ENCODE peak calls at places on chromosomes 4 and X, in five cellular contexts. R, J, V, U and C are unnamed samples.
A peak's percentile ranks its signal among the peaks of the same experiment; 100 is the strongest.

GRCh38 chr4:3716034-3716875 is 49.9 kb upstream of the ADRA2C start:
- DNase-seq in R (no peak), U (no peak), V (no peak), J (no peak), C (no peak)

GRCh38 chr4:41318839-41319530 is 62.3 kb downstream of the UCHL1 start:
- DNase-seq in J (no peak), V (no peak), R (no peak), U (peak; percentile 28), C (no peak)

GRCh38 chr4:52718123-52718522 is 33.1 kb downstream of the ERVMER34-1 start:
- DNase-seq in R (no peak), U (no peak), V (no peak), J (no peak), C (no peak)

GRCh38 chr4:164204434-164204833 is 549.5 kb upstream of the SMIM31 start:
- DNase-seq in U (no peak), J (no peak), R (peak; percentile 69), V (no peak), C (no peak)

GRCh38 chr4:82524570-82525152 is 37.1 kb downstream of the TMEM150C start:
- DNase-seq in V (no peak), U (no peak), R (no peak), J (no peak), C (no peak)

GRCh38 chrX:15674514-15674898 is 9.9 kb upstream of the CLTRN start:
- DNase-seq in J (peak; percentile 66), V (peak; percentile 83), R (peak; percentile 84), U (peak; percentile 80), C (peak; percentile 86)

GRCh38 chr4:42482516-42483327 is 85.4 kb downstream of the SHISA3 start:
- DNase-seq in J (no peak), R (no peak), V (no peak), U (no peak), C (no peak)

GRCh38 chrX:71067727-71068051 is 445 bp downstream of the SNX12 start:
- DNase-seq in J (no peak), V (no peak), U (no peak), R (peak; percentile 15), C (no peak)

GRCh38 chr4:140252144-140252741 is 98.3 kb upstream of the MAML3 start:
- DNase-seq in R (peak; percentile 50), J (no peak), U (no peak), V (no peak), C (peak; percentile 73)

GRCh38 chrX:24838624-24839023 is 144.9 kb downstream of the POLA1 start:
- DNase-seq in R (no peak), U (peak; percentile 0), J (no peak), V (peak; percentile 3), C (no peak)

GRCh38 chr4:80092088-80092487 is 19.1 kb upstream of the ANTXR2 start:
- DNase-seq in R (no peak), U (no peak), J (no peak), V (no peak), C (no peak)

GRCh38 chr4:137471895-137472294 is 60.4 kb downstream of the PCDH18 start:
- DNase-seq in U (no peak), R (no peak), V (no peak), J (no peak), C (no peak)

GRCh38 chr4:85565761-85566480 is 91.0 kb downstream of the ARHGAP24 start:
- DNase-seq in R (no peak), J (no peak), V (no peak), U (no peak), C (no peak)

GRCh38 chr4:38759077-38759789 is 23.6 kb downstream of the TLR10 start:
- DNase-seq in V (peak; percentile 48), R (peak; percentile 98), J (peak; percentile 69), U (peak; percentile 35), C (peak; percentile 93)

GRCh38 chrX:71846429-71846828 is 64.2 kb upstream of the NHSL2 start:
- DNase-seq in V (no peak), U (no peak), R (no peak), J (no peak), C (no peak)

GRCh38 chr4:87188063-87188462 is 32.4 kb downstream of the KLHL8 start:
- DNase-seq in J (no peak), U (no peak), V (no peak), R (no peak), C (no peak)

GRCh38 chrX:8820910-8821527 is 19.8 kb upstream of the FAM9A start:
- DNase-seq in U (peak; percentile 9), J (no peak), R (no peak), V (no peak), C (no peak)

GRCh38 chr4:162891788-162892707 is 274.6 kb downstream of the NAF1 start:
- DNase-seq in R (no peak), V (no peak), U (no peak), J (no peak), C (no peak)

GRCh38 chrX:47191331-47191730 is 2.3 kb upstream of the UBA1 start:
- DNase-seq in U (peak; percentile 1), V (peak; percentile 33), J (no peak), R (no peak), C (no peak)

GRCh38 chrX:40282901-40283674 is 185.3 kb upstream of the BCOR start:
- DNase-seq in V (no peak), U (no peak), R (no peak), J (no peak), C (no peak)

GRCh38 chr4:8472689-8473197 is 32.2 kb downstream of the TRMT44 start:
- DNase-seq in R (no peak), J (no peak), V (no peak), U (no peak), C (no peak)